ENCODE peak calls at places on chromosomes 3 and 15, in nine cellular contexts. One of them, this sample, is unnamed. For H3K4me1, the result is how much of the 10 kb centered on the place peaks cover.

GRCh38 chr15:48459571-48460461 is 128.6 kb downstream of the DUT start:
- DNase-seq in esophagus squamous epithelium: no peak
- DNase-seq in mammary epithelial cell: no peak
- DNase-seq in heart right ventricle: no peak
- DNase-seq in H9: no peak
- DNase-seq in psoas muscle: no peak
- DNase-seq in BE2C: no peak
- DNase-seq in uterus: no peak
- DNase-seq in sigmoid colon: no peak
- DNase-seq in this sample: no peak

GRCh38 chr3:185337231-185337816 is 25.6 kb upstream of the MAP3K13 start:
- DNase-seq in BE2C: no peak
- DNase-seq in heart right ventricle: no peak
- DNase-seq in uterus: no peak
- DNase-seq in H9: no peak
- DNase-seq in mammary epithelial cell: peak
- DNase-seq in psoas muscle: no peak
- DNase-seq in esophagus squamous epithelium: no peak
- DNase-seq in sigmoid colon: no peak
- DNase-seq in this sample: no peak

GRCh38 chr3:119664850-119665379 is 4.5 kb upstream of the POPDC2 start:
- DNase-seq in heart right ventricle: no peak
- DNase-seq in mammary epithelial cell: no peak
- DNase-seq in H9: no peak
- DNase-seq in BE2C: no peak
- DNase-seq in psoas muscle: no peak
- DNase-seq in uterus: no peak
- DNase-seq in esophagus squamous epithelium: no peak
- DNase-seq in sigmoid colon: no peak
- DNase-seq in this sample: no peak

GRCh38 chr3:59412506-59412905 is 362.7 kb upstream of the CFAP20DC start:
- DNase-seq in esophagus squamous epithelium: no peak
- DNase-seq in H9: no peak
- DNase-seq in uterus: no peak
- DNase-seq in BE2C: no peak
- DNase-seq in mammary epithelial cell: no peak
- DNase-seq in sigmoid colon: no peak
- DNase-seq in psoas muscle: no peak
- DNase-seq in heart right ventricle: no peak
- DNase-seq in this sample: no peak

GRCh38 chr3:40642812-40643211 is 118.1 kb downstream of the ZNF621 start:
- DNase-seq in mammary epithelial cell: no peak
- DNase-seq in H9: peak
- DNase-seq in uterus: no peak
- DNase-seq in esophagus squamous epithelium: no peak
- DNase-seq in heart right ventricle: no peak
- DNase-seq in BE2C: no peak
- DNase-seq in sigmoid colon: no peak
- DNase-seq in psoas muscle: no peak
- DNase-seq in this sample: no peak

GRCh38 chr3:187900961-187901755 is 155.9 kb upstream of the BCL6 start:
- DNase-seq in uterus: no peak
- DNase-seq in psoas muscle: no peak
- DNase-seq in sigmoid colon: no peak
- DNase-seq in mammary epithelial cell: no peak
- DNase-seq in H9: no peak
- DNase-seq in esophagus squamous epithelium: no peak
- DNase-seq in heart right ventricle: no peak
- DNase-seq in BE2C: no peak
- DNase-seq in this sample: no peak

GRCh38 chr15:62828364-62828763 is 214.2 kb upstream of the TPM1 start:
- DNase-seq in uterus: no peak
- DNase-seq in BE2C: no peak
- DNase-seq in mammary epithelial cell: no peak
- DNase-seq in esophagus squamous epithelium: no peak
- DNase-seq in sigmoid colon: no peak
- DNase-seq in heart right ventricle: no peak
- DNase-seq in H9: no peak
- DNase-seq in psoas muscle: no peak
- DNase-seq in this sample: no peak

GRCh38 chr3:189324538-189325138 is 152.9 kb downstream of the TPRG1 start:
- DNase-seq in H9: no peak
- DNase-seq in BE2C: no peak
- DNase-seq in sigmoid colon: no peak
- DNase-seq in heart right ventricle: peak
- DNase-seq in psoas muscle: no peak
- DNase-seq in mammary epithelial cell: peak
- DNase-seq in esophagus squamous epithelium: peak
- DNase-seq in uterus: no peak
- DNase-seq in this sample: no peak

GRCh38 chr3:142987080-142987700 is 14.2 kb upstream of the U2SURP start:
- DNase-seq in heart right ventricle: no peak
- DNase-seq in BE2C: no peak
- DNase-seq in H9: no peak
- DNase-seq in sigmoid colon: no peak
- DNase-seq in uterus: no peak
- DNase-seq in mammary epithelial cell: peak
- DNase-seq in psoas muscle: no peak
- DNase-seq in esophagus squamous epithelium: no peak
- DNase-seq in this sample: no peak

GRCh38 chr3:157175678-157176077 is 15.7 kb upstream of the CCNL1 start:
- DNase-seq in esophagus squamous epithelium: no peak
- DNase-seq in H9: no peak
- DNase-seq in mammary epithelial cell: no peak
- DNase-seq in BE2C: no peak
- DNase-seq in uterus: no peak
- DNase-seq in heart right ventricle: no peak
- DNase-seq in psoas muscle: no peak
- DNase-seq in sigmoid colon: peak
- DNase-seq in this sample: no peak

GRCh38 chr15:63846022-63846544 is 12.3 kb upstream of the HERC1 start:
- DNase-seq in H9: no peak
- DNase-seq in uterus: no peak
- DNase-seq in heart right ventricle: no peak
- DNase-seq in sigmoid colon: no peak
- DNase-seq in mammary epithelial cell: no peak
- DNase-seq in psoas muscle: no peak
- DNase-seq in esophagus squamous epithelium: no peak
- DNase-seq in BE2C: no peak
- DNase-seq in this sample: no peak

GRCh38 chr15:53530762-53531161 is 228.7 kb downstream of the WDR72 start:
- DNase-seq in mammary epithelial cell: no peak
- DNase-seq in BE2C: no peak
- DNase-seq in psoas muscle: no peak
- DNase-seq in esophagus squamous epithelium: no peak
- DNase-seq in H9: no peak
- DNase-seq in uterus: no peak
- DNase-seq in heart right ventricle: no peak
- DNase-seq in sigmoid colon: no peak
- DNase-seq in this sample: no peak

GRCh38 chr3:78050276-78051080 is 1010.6 kb downstream of the ROBO2 start:
- DNase-seq in mammary epithelial cell: no peak
- DNase-seq in heart right ventricle: no peak
- DNase-seq in psoas muscle: no peak
- DNase-seq in BE2C: no peak
- DNase-seq in H9: no peak
- DNase-seq in uterus: no peak
- DNase-seq in sigmoid colon: no peak
- DNase-seq in esophagus squamous epithelium: no peak
- DNase-seq in this sample: no peak

GRCh38 chr15:80876034-80876433 is 96.9 kb downstream of the CEMIP start:
- DNase-seq in esophagus squamous epithelium: no peak
- DNase-seq in psoas muscle: peak
- DNase-seq in uterus: no peak
- DNase-seq in BE2C: no peak
- DNase-seq in mammary epithelial cell: no peak
- DNase-seq in sigmoid colon: no peak
- DNase-seq in H9: no peak
- DNase-seq in heart right ventricle: peak
- DNase-seq in this sample: no peak

GRCh38 chr15:80068578-80068977 is 9.1 kb downstream of the ZFAND6 start:
- DNase-seq in uterus: no peak
- DNase-seq in heart right ventricle: no peak
- DNase-seq in BE2C: no peak
- DNase-seq in sigmoid colon: no peak
- DNase-seq in mammary epithelial cell: no peak
- DNase-seq in esophagus squamous epithelium: no peak
- DNase-seq in psoas muscle: no peak
- DNase-seq in H9: no peak
- DNase-seq in this sample: no peak

GRCh38 chr3:58071480-58071971 is 63.3 kb downstream of the FLNB start:
- DNase-seq in esophagus squamous epithelium: no peak
- DNase-seq in sigmoid colon: no peak
- DNase-seq in mammary epithelial cell: no peak
- DNase-seq in BE2C: no peak
- DNase-seq in H9: no peak
- DNase-seq in heart right ventricle: no peak
- DNase-seq in psoas muscle: no peak
- DNase-seq in uterus: no peak
- DNase-seq in this sample: peak

GRCh38 chr3:192482809-192483208 is 244.5 kb downstream of the FGF12 start:
- DNase-seq in heart right ventricle: no peak
- DNase-seq in H9: no peak
- DNase-seq in esophagus squamous epithelium: no peak
- DNase-seq in psoas muscle: no peak
- DNase-seq in BE2C: no peak
- DNase-seq in sigmoid colon: no peak
- DNase-seq in mammary epithelial cell: no peak
- DNase-seq in uterus: no peak
- DNase-seq in this sample: no peak

GRCh38 chr3:127676456-127676855 is 3.7 kb downstream of the ABTB1 start:
- DNase-seq in mammary epithelial cell: no peak
- DNase-seq in BE2C: peak
- DNase-seq in esophagus squamous epithelium: no peak
- DNase-seq in uterus: no peak
- DNase-seq in sigmoid colon: peak
- DNase-seq in H9: peak
- DNase-seq in psoas muscle: no peak
- DNase-seq in heart right ventricle: no peak
- DNase-seq in this sample: no peak

GRCh38 chr3:34180532-34180931 is 382.1 kb downstream of the PDCD6IP start:
- DNase-seq in heart right ventricle: no peak
- DNase-seq in esophagus squamous epithelium: no peak
- DNase-seq in uterus: no peak
- DNase-seq in BE2C: no peak
- DNase-seq in psoas muscle: no peak
- DNase-seq in mammary epithelial cell: no peak
- DNase-seq in H9: no peak
- DNase-seq in sigmoid colon: no peak
- DNase-seq in this sample: no peak

GRCh38 chr3:55885721-55886120 is 398.6 kb upstream of the WNT5A start:
- DNase-seq in mammary epithelial cell: peak
- DNase-seq in sigmoid colon: no peak
- DNase-seq in BE2C: no peak
- DNase-seq in esophagus squamous epithelium: no peak
- DNase-seq in psoas muscle: no peak
- DNase-seq in heart right ventricle: no peak
- DNase-seq in uterus: no peak
- DNase-seq in H9: no peak
- DNase-seq in this sample: no peak

GRCh38 chr3:102673271-102674115 is 238.7 kb downstream of the ZPLD1 start:
- DNase-seq in uterus: peak
- DNase-seq in BE2C: peak
- DNase-seq in sigmoid colon: peak
- DNase-seq in esophagus squamous epithelium: no peak
- DNase-seq in psoas muscle: peak
- DNase-seq in H9: peak
- DNase-seq in heart right ventricle: peak
- DNase-seq in mammary epithelial cell: peak
- DNase-seq in this sample: no peak

GRCh38 chr3:134009345-134010000 is 20.3 kb downstream of the SLCO2A1 start:
- DNase-seq in sigmoid colon: peak
- DNase-seq in esophagus squamous epithelium: no peak
- DNase-seq in H9: no peak
- DNase-seq in uterus: no peak
- DNase-seq in psoas muscle: no peak
- DNase-seq in heart right ventricle: no peak
- DNase-seq in mammary epithelial cell: peak
- DNase-seq in BE2C: no peak
- DNase-seq in this sample: no peak

GRCh38 chr3:53250881-53251605 is 4.8 kb downstream of the TKT start:
- DNase-seq in sigmoid colon: no peak
- DNase-seq in H9: no peak
- DNase-seq in mammary epithelial cell: no peak
- DNase-seq in heart right ventricle: no peak
- DNase-seq in BE2C: no peak
- DNase-seq in uterus: no peak
- DNase-seq in esophagus squamous epithelium: no peak
- DNase-seq in psoas muscle: no peak
- DNase-seq in this sample: no peak
- H3K4me1 ChIP-seq in sigmoid colon: half or more
- H3K4me1 ChIP-seq in H9: under half
- H3K4me1 ChIP-seq in mammary epithelial cell: under half
- H3K4me1 ChIP-seq in heart right ventricle: under half
- H3K4me1 ChIP-seq in BE2C: under half
- H3K4me1 ChIP-seq in uterus: under half
- H3K4me1 ChIP-seq in esophagus squamous epithelium: under half
- H3K4me1 ChIP-seq in psoas muscle: under half
- H3K4me1 ChIP-seq in this sample: under half

DNA sequence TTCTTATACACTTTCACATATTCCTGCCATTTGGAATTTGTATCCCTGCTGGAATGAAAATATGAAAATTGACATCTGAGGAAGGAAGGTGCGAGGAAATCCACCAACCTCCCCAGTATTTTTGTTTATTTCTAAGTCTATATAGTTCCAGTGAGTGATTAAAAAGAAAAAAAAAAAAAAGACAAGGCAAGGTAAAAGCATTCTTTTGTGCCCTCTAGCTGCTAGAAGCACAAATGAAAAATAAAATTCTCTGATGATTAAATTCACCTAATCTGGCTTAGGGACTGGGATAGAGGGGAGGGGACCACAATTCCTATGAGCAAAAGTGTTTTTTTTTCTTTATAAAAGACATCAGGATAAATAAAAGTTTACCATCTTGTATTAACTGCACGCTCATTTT is 370.9 kb downstream of the NR2F2 start:
- DNase-seq in esophagus squamous epithelium: no peak
- DNase-seq in psoas muscle: no peak
- DNase-seq in H9: no peak
- DNase-seq in uterus: no peak
- DNase-seq in mammary epithelial cell: no peak
- DNase-seq in BE2C: no peak
- DNase-seq in sigmoid colon: no peak
- DNase-seq in heart right ventricle: no peak
- DNase-seq in this sample: no peak
- TF ChIP-seq CTCF in esophagus squamous epithelium: no peak
- TF ChIP-seq CTCF in psoas muscle: no peak
- TF ChIP-seq CTCF in H9: no peak
- TF ChIP-seq CTCF in uterus: no peak
- TF ChIP-seq CTCF in mammary epithelial cell: no peak
- TF ChIP-seq CTCF in BE2C: no peak
- TF ChIP-seq CTCF in sigmoid colon: no peak
- TF ChIP-seq CTCF in heart right ventricle: peak
- TF ChIP-seq CTCF in this sample: no peak

GRCh38 chr3:42176635-42177034 is 85.5 kb downstream of the TRAK1 start:
- DNase-seq in psoas muscle: no peak
- DNase-seq in esophagus squamous epithelium: no peak
- DNase-seq in sigmoid colon: no peak
- DNase-seq in mammary epithelial cell: no peak
- DNase-seq in heart right ventricle: no peak
- DNase-seq in H9: no peak
- DNase-seq in BE2C: no peak
- DNase-seq in uterus: no peak
- DNase-seq in this sample: no peak
- H3K4me1 ChIP-seq in psoas muscle: half or more
- H3K4me1 ChIP-seq in esophagus squamous epithelium: under half
- H3K4me1 ChIP-seq in sigmoid colon: under half
- H3K4me1 ChIP-seq in mammary epithelial cell: under half
- H3K4me1 ChIP-seq in heart right ventricle: under half
- H3K4me1 ChIP-seq in H9: under half
- H3K4me1 ChIP-seq in BE2C: under half
- H3K4me1 ChIP-seq in uterus: under half
- H3K4me1 ChIP-seq in this sample: under half

GRCh38 chr3:27721717-27722564 is at the start of gene EOMES:
- DNase-seq in H9: peak
- DNase-seq in esophagus squamous epithelium: no peak
- DNase-seq in uterus: no peak
- DNase-seq in psoas muscle: peak
- DNase-seq in BE2C: peak
- DNase-seq in mammary epithelial cell: peak
- DNase-seq in sigmoid colon: no peak
- DNase-seq in heart right ventricle: no peak
- DNase-seq in this sample: no peak
- TF ChIP-seq CTCF in H9: peak
- TF ChIP-seq CTCF in esophagus squamous epithelium: no peak
- TF ChIP-seq CTCF in uterus: no peak
- TF ChIP-seq CTCF in psoas muscle: no peak
- TF ChIP-seq CTCF in BE2C: peak
- TF ChIP-seq CTCF in mammary epithelial cell: peak
- TF ChIP-seq CTCF in sigmoid colon: no peak
- TF ChIP-seq CTCF in heart right ventricle: peak
- TF ChIP-seq CTCF in this sample: no peak

This sample was measured in ascending aorta.